ENCODE peak calls at places on chromosomes 7 and 10, in six cellular contexts. G, A, E, M, O and S are unnamed samples.

GRCh38 chr10:14429043-14429713 is 98.5 kb upstream of the FRMD4A start:
- DNase-seq in G (no peak), A (no peak), E (no peak), M (no peak), O (no peak), S (no peak)

GRCh38 chr7:143042159-143042820 is 9.9 kb upstream of the OR6V1 start:
- DNase-seq in G (no peak), A (no peak), E (no peak), M (no peak), O (peak; percentile 20), S (no peak)

GRCh38 chr7:112481833-112482669 is 1.3 kb downstream of the LSMEM1 start:
- DNase-seq in G (peak; percentile 14), A (no peak), E (peak; percentile 93), M (no peak), O (peak; percentile 95), S (no peak)

GRCh38 chr10:13701157-13701919 is 114.6 kb downstream of the PRPF18 start:
- DNase-seq in G (no peak), A (no peak), E (no peak), M (no peak), O (no peak), S (no peak)

GRCh38 chr7:29304756-29305155 is 110.2 kb downstream of the CHN2 start:
- DNase-seq in G (no peak), A (no peak), E (peak; percentile 68), M (no peak), O (no peak), S (no peak)

GRCh38 chr7:146004805-146005204 is 111.8 kb upstream of the CNTNAP2 start:
- DNase-seq in G (no peak), A (no peak), E (no peak), M (no peak), O (peak; percentile 56), S (no peak)

GRCh38 chr10:129342385-129342784 is 124.7 kb upstream of the MGMT start:
- DNase-seq in G (no peak), A (no peak), E (no peak), M (no peak), O (no peak), S (no peak)

GRCh38 chr10:1116696-1117254 is 60.6 kb downstream of the WDR37 start:
- DNase-seq in G (peak; percentile 25), A (no peak), E (no peak), M (no peak), O (no peak), S (no peak)

GRCh38 chr7:123220396-123220795 is 20.6 kb upstream of the SLC13A1 start:
- DNase-seq in G (no peak), A (no peak), E (no peak), M (no peak), O (peak; percentile 55), S (no peak)

GRCh38 chr7:158228986-158229385 is 358.6 kb downstream of the PTPRN2 start:
- DNase-seq in G (no peak), A (no peak), E (no peak), M (no peak), O (no peak), S (no peak)

GRCh38 chr7:158229945-158230344 is 357.7 kb downstream of the PTPRN2 start:
- DNase-seq in G (no peak), A (no peak), E (no peak), M (no peak), O (no peak), S (no peak)

GRCh38 chr7:158227258-158227657 is 360.4 kb downstream of the PTPRN2 start:
- DNase-seq in G (no peak), A (no peak), E (no peak), M (no peak), O (no peak), S (no peak)

GRCh38 chr7:158228131-158228530 is 359.5 kb downstream of the PTPRN2 start:
- DNase-seq in G (no peak), A (no peak), E (no peak), M (no peak), O (no peak), S (no peak)
- TF ChIP-seq CTCF in G (no peak), A (no peak), E (no peak), M (no peak), O (no peak), S (no peak)

DNA sequence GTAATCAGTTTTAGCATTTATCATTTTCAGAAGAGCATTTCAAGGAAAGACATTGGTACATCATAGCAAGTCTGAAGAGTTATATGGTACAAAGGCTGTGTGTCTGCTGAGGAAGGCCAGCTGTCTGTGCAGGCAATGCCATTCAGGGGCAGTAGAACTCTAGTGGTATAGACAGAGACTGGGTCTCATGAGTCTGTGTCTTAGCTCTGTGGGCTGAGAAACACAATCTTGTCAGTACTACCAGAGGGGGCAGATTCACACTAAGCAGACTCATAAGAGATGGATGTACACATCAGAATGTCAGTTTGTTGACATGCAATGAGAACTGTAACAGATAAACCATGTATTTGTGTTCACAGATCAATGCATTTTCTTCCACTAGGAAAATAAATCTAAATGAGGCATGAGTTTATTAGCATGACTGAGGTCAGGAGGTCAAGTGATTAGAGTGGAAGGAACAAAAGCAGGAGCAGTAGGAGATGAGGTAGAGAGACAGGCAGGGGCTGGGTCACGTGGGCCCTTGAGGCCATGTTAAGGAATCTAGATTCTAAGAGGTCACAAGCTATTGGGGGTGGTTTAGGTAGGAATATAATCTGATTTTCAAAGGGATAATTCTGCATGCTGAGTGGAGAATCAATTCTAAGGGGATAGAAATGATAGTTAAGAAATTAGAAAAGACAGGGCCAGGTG is 7.5 kb upstream of the GGCT start:
- DNase-seq in G (no peak), A (no peak), E (peak; percentile 27), M (no peak), O (no peak), S (no peak)
- TF ChIP-seq CTCF in G (no peak), A (no peak), E (no peak), M (no peak), O (no peak), S (no peak)

DNA sequence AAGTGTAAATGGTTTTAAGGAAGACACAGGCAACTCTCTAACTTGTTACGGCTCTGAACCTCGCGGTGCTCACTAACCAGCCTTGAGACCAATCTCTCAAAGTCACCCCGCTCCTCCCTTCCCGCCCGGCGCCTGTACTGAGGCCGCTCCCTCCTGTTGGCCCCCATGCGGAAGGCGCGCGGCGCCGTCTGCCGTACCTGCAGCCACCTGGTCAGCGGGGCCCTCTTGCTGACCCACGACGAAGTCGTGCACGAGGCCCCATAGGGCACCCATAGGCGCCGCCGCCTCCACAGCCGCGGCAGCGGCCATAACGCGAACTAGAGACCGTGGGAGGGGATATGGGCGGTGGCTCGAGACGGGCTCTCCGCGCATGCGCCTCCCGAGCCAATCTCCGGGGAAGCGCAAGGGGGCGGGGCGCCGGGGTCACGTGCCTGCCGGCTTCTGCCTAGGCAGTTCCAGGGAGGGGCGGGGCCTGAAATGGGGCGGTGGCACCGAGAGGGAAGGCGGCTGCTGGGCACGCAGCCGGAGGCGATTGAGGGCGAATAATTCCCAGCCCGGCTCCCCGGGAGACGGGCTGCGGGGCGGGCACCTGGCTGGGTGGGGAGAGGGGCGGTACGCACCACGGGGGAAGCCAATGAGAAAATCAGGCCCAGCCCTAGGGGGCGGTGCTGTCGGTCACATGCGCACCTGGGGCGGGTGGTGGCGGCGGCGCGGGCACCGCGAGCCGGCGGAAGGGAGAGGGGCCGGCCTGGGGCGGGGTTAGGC is at the start of gene MMS19:
- DNase-seq in G (peak; percentile 100), A (peak; percentile 97), E (peak; percentile 88), M (peak; percentile 99), O (peak; percentile 98), S (peak; percentile 77)
- TF ChIP-seq CTCF in G (peak; percentile 23), A (no peak), E (no peak), M (no peak), O (no peak), S (no peak)

GRCh38 chr7:138979988-138980574 is 1.1 kb downstream of the KIAA1549 start:
- DNase-seq in G (no peak), A (no peak), E (no peak), M (no peak), O (no peak), S (no peak)

GRCh38 chr7:138982204-138982623 is 1.0 kb upstream of the KIAA1549 start:
- DNase-seq in G (no peak), A (no peak), E (no peak), M (no peak), O (no peak), S (no peak)

GRCh38 chr7:138980575-138981285 is 459 bp downstream of the KIAA1549 start:
- DNase-seq in G (peak; percentile 19), A (peak; percentile 50), E (no peak), M (no peak), O (no peak), S (no peak)

GRCh38 chr7:138979226-138979979 is 1.8 kb downstream of the KIAA1549 start:
- DNase-seq in G (no peak), A (peak; percentile 40), E (peak; percentile 51), M (no peak), O (no peak), S (no peak)

DNA sequence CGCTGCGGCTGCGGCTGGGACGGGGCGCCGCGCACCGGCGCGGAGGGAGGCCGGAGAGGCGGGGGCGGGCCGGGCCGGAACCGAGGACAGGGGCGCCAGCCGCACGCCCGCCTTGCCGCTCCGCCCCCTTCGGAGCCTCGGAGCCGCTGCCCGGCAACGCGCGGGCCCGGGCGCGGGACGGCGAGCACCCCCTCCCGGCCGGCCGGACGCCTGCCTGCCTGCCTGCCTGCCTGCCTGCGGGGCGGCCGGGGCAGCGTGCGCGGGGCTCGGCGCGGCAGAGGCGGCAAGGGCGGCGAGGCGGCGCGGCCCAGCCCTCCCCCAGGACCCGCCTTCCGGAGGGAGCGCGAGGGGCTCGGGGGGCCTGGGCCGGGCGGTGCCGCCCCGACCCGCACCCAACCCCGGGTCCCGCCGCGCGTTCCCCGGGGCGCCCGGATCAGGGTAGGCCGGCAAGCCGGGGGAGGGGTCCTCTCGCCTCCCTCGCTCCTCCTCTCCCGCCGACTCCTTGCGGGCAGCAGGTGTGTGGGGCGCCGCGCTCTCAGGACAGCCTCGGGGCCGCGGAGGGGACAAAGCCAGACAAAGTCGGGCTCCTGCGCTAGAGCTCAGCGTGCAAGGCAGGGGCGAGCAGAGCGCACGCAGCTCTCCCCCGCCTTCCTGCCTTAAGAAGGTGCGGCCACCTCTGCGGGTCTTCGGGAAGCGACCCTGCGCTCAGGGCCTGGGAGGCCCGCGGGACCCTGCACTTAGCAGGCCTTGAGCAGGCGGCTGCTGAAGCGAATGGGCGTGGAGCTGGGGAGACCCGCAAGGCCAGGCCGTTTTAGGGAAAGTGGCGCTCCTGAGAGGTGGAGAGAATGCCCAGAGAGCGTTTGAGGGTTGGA is at the start of gene KIAA1549:
- DNase-seq in G (peak; percentile 59), A (peak; percentile 83), E (no peak), M (no peak), O (no peak), S (no peak)
- TF ChIP-seq CTCF in G (peak; percentile 14), A (peak; percentile 39), E (no peak), M (no peak), O (no peak), S (no peak)